ENCODE peak calls at places on chromosomes 2 and 18, in six cellular contexts. H is H9, Q is breast epithelium, C is fibroblast of pulmonary artery, G is HFFc6, V is lung. Y is an unnamed sample.

GRCh38 chr2:112946086-112946485 is 31.7 kb upstream of the IL36G start:
- DNase-seq in H (no peak), Q (no peak), C (no peak), G (no peak), V (no peak), Y (no peak)

GRCh38 chr2:67561411-67561965 is 164.4 kb downstream of the ETAA1 start:
- DNase-seq in H (no peak), Q (no peak), C (peak), G (peak), V (no peak), Y (peak)

GRCh38 chr2:223008162-223008561 is 43.8 kb upstream of the KCNE4 start:
- DNase-seq in H (no peak), Q (no peak), C (no peak), G (peak), V (no peak), Y (no peak)

GRCh38 chr18:62379051-62379450 is 53.9 kb downstream of the TNFRSF11A start:
- DNase-seq in H (no peak), Q (no peak), C (no peak), G (no peak), V (no peak), Y (no peak)

GRCh38 chr2:216574046-216574445 is 59.2 kb upstream of the IGFBP2 start:
- DNase-seq in H (no peak), Q (no peak), C (no peak), G (no peak), V (no peak), Y (no peak)

GRCh38 chr2:28755411-28755810 is 3.8 kb downstream of the PPP1CB start:
- DNase-seq in H (no peak), Q (no peak), C (no peak), G (no peak), V (no peak), Y (no peak)

GRCh38 chr2:39679805-39680204 is 14.1 kb downstream of the TMEM178A start:
- DNase-seq in H (no peak), Q (no peak), C (no peak), G (no peak), V (peak), Y (no peak)

GRCh38 chr2:239295377-239296019 is 105.3 kb downstream of the HDAC4 start:
- DNase-seq in H (no peak), Q (no peak), C (no peak), G (no peak), V (no peak), Y (no peak)

GRCh38 chr2:107595749-107596148 is 230.9 kb upstream of the RGPD4 start:
- DNase-seq in H (no peak), Q (no peak), C (peak), G (peak), V (no peak), Y (no peak)

GRCh38 chr2:23146011-23146410 is 239.0 kb upstream of the KLHL29 start:
- DNase-seq in H (no peak), Q (no peak), C (no peak), G (no peak), V (no peak), Y (no peak)

GRCh38 chr18:6757966-6758365 is 28.4 kb downstream of the ARHGAP28 start:
- DNase-seq in H (no peak), Q (no peak), C (no peak), G (peak), V (no peak), Y (no peak)

GRCh38 chr2:236562434-236562833 is 7.2 kb upstream of the ACKR3 start:
- DNase-seq in H (no peak), Q (no peak), C (peak), G (no peak), V (no peak), Y (no peak)

GRCh38 chr2:68839260-68839833 is 31.9 kb downstream of the BMP10 start:
- DNase-seq in H (no peak), Q (no peak), C (peak), G (no peak), V (no peak), Y (no peak)

GRCh38 chr2:127651381-127651809 is 5.4 kb downstream of the GPR17 start:
- DNase-seq in H (no peak), Q (no peak), C (no peak), G (no peak), V (no peak), Y (no peak)

GRCh38 chr18:48541026-48541746 is 2.4 kb downstream of the CTIF start:
- DNase-seq in H (peak), Q (peak), C (peak), G (peak), V (peak), Y (peak)

GRCh38 chr2:210586381-210586780 is 30.0 kb downstream of the CPS1 start:
- DNase-seq in H (no peak), Q (no peak), C (peak), G (no peak), V (no peak), Y (no peak)

GRCh38 chr2:15363142-15363541 is 198.0 kb downstream of the NBAS start:
- DNase-seq in H (no peak), Q (no peak), C (peak), G (peak), V (no peak), Y (no peak)

GRCh38 chr18:79939096-79939495 is 12.4 kb downstream of the SLC66A2 start:
- DNase-seq in H (no peak), Q (peak), C (no peak), G (no peak), V (no peak), Y (no peak)

GRCh38 chr2:12107849-12108420 is 361.5 kb downstream of the LPIN1 start:
- DNase-seq in H (no peak), Q (no peak), C (peak), G (no peak), V (no peak), Y (no peak)

GRCh38 chr2:201139836-201140599 is 24.1 kb downstream of the CFLAR start:
- DNase-seq in H (peak), Q (no peak), C (no peak), G (no peak), V (no peak), Y (no peak)

GRCh38 chr2:17584689-17585088 is 44.2 kb downstream of the VSNL1 start:
- DNase-seq in H (no peak), Q (no peak), C (no peak), G (no peak), V (no peak), Y (no peak)

GRCh38 chr2:43074052-43074451 is 152.4 kb downstream of the ZFP36L2 start:
- DNase-seq in H (no peak), Q (no peak), C (no peak), G (no peak), V (no peak), Y (no peak)

GRCh38 chr2:129904532-129905446 is 74.7 kb upstream of the RAB6C start:
- DNase-seq in H (peak), Q (no peak), C (no peak), G (no peak), V (no peak), Y (no peak)

DNA sequence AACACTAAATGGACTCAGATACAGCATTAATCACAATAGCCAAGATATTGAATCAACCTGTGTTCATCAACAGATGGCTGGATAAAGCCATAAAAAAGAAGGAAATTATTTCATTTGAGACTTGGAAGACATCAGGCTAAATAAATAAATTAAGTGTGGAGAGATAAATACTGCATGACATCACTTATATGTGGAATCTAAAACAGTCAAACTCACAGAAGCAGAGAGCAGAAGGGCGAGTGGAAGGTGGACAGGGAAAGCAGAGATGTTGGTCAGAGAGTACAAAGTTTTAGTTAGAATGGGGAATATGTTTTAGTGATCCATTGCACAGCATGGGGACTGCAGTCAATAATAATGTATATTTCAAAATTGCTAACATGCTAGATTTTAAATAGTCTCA is 207.2 kb downstream of the VAPA start:
- DNase-seq in H (no peak), Q (no peak), C (no peak), G (no peak), V (no peak), Y (no peak)
- TF ChIP-seq CTCF in H (no peak), Q (no peak), C (no peak), G (no peak), V (no peak), Y (no peak)

DNA sequence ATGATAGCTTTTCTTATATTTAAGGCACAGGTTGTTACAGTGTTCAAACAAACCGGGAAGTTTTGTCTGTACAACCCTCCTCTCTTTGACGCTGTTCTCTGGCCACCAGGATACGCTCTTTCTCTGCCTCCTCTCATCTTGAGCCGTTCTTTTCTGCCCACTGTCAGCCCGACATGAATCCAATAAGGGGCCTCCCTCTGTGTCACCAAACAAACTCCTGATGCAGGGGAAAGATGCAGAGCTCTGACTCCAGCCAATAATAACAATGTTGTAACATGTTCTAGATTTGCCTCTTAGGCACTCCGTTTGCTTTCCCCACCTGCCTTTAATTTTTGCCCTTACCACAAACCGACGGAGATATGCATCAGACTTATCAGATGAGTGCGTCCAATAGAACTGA is 449.3 kb downstream of the SLC4A3 start:
- DNase-seq in H (no peak), Q (peak), C (peak), G (peak), V (no peak), Y (peak)
- TF ChIP-seq CTCF in H (peak), Q (no peak), C (peak), G (peak), V (no peak), Y (peak)

GRCh38 chr2:238106698-238107524 is 6.8 kb downstream of the ESPNL start:
- DNase-seq in H (peak), Q (no peak), C (no peak), G (no peak), V (no peak), Y (no peak)
- TF ChIP-seq CTCF in H (peak), Q (no peak), C (no peak), G (peak), V (no peak), Y (no peak)

DNA sequence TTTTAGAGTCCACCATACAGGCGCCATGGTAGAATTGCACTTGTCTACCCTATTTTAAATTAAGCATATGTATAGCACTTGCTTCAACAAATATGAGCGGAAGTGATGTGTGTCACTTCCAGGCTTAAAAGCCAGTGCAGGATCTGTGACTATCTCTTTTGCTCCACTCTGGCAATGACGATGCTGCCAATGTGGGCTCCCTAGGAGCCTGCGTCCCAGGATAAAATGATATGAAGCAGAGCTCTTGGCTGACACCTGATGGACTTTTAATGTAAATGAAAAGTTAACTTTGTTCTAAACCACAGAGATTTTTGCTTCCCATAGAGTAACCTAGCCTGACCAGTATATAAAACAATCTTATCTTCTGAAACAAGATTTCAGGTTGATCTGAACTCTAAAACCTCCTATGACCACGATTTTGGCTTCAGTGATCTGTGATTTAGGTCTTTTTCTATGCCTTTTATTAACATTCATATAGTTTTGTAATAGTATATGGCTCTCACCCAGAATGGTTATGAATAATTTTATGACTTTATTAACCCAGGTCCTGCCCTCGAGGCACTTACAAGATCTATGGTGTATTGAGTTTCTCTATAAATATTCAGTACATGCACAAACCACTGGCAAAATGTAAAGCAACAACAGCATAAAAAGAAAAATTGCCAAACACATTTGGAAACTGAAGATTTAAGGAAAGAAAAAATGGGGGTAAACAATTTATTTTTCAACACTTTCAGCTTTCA is 422.5 kb upstream of the PIK3C3 start:
- DNase-seq in H (no peak), Q (no peak), C (peak), G (no peak), V (no peak), Y (no peak)
- TF ChIP-seq CTCF in H (peak), Q (no peak), C (peak), G (peak), V (no peak), Y (no peak)

GRCh38 chr2:219111375-219112069 is 49.1 kb downstream of the NHEJ1 start:
- DNase-seq in H (no peak), Q (no peak), C (no peak), G (no peak), V (no peak), Y (no peak)
- TF ChIP-seq CTCF in H (no peak), Q (no peak), C (no peak), G (no peak), V (no peak), Y (no peak)

DNA sequence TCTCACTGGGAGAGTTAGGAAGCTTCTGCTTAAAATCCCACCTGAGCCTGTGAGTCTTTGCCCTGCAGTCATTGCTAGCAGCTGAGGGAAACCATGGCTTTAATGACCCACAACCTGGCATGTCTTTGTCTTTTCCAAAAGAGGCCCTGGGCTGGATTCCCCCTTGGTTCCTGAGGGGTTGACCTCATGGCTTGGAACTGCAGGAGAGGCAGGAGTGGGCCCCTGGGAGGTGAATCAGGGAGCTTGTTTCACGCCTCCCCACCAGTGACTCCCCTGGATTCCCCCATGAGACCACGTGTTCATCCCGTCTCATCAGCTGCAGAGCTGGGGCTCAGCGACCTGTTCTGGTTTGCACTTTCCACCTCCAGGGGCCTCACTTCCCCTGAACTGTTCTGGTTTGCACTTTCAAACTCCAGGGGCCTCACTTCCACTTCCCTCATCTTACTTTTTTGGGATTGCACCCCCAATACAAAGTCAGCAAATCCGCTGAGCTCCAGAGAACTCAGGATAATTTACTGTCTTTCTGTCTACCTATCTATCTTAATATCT is 58.5 kb upstream of the TMEM18 start:
- DNase-seq in H (no peak), Q (no peak), C (no peak), G (no peak), V (no peak), Y (no peak)
- TF ChIP-seq CTCF in H (peak), Q (no peak), C (no peak), G (no peak), V (no peak), Y (no peak)

DNA sequence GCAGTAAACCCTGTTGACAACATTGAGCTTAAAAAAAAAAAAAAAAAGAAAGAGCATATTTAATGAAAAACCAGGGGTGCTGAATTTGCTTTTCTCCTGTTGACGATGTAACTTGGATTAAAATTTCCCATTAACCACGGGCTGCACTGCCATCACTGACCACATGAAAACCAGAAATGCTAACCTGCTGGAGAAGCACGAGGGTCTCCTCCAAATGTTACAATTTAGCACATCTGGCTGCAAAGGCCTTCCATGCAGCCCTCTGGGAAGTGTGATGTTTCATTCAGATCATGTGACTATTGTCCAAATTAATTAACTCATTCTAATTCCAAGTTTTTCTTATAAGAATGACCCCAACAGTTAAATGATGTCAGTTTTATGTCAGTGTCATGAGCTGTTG is 26.9 kb upstream of the SERPINB12 start:
- DNase-seq in H (no peak), Q (no peak), C (no peak), G (no peak), V (no peak), Y (no peak)
- TF ChIP-seq CTCF in H (no peak), Q (no peak), C (peak), G (peak), V (no peak), Y (no peak)

GRCh38 chr2:99512081-99512480 is 22.3 kb upstream of the REV1 start:
- DNase-seq in H (no peak), Q (no peak), C (no peak), G (no peak), V (no peak), Y (no peak)
- TF ChIP-seq CTCF in H (no peak), Q (no peak), C (no peak), G (no peak), V (no peak), Y (no peak)

GRCh38 chr18:35852786-35853185 is 119.7 kb upstream of the RMP24 start:
- DNase-seq in H (no peak), Q (no peak), C (no peak), G (no peak), V (no peak), Y (no peak)

GRCh38 chr18:35854095-35854494 is 118.4 kb upstream of the RMP24 start:
- DNase-seq in H (no peak), Q (no peak), C (no peak), G (no peak), V (no peak), Y (no peak)

GRCh38 chr18:35856178-35856577 is 116.3 kb upstream of the RMP24 start:
- DNase-seq in H (no peak), Q (no peak), C (no peak), G (no peak), V (peak), Y (no peak)

GRCh38 chr18:35851286-35851967 is 121.1 kb upstream of the RMP24 start:
- DNase-seq in H (peak), Q (no peak), C (no peak), G (no peak), V (peak), Y (no peak)
- TF ChIP-seq CTCF in H (no peak), Q (no peak), C (no peak), G (no peak), V (no peak), Y (no peak)

DNA sequence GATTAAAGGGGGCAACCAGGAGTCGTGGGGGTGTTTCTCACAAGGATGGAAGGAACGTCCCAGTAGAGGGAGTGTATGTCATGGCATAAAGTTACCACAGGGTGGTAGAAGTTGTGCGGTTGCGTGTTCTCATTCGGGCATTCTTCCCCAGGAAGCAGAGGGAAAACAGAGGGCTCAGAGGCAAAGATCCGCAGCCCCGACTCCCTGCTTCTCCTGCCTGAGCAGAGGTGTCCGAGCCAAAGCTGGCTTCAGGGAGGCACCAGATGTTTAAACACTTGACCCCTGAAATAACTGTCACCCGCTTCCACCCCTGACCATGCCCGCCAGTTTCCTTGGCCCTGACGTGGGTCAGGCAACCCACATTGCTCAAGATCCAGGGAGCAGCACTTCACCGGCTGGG is 83.7 kb downstream of the EN1 start:
- DNase-seq in H (peak), Q (no peak), C (peak), G (no peak), V (no peak), Y (no peak)
- TF ChIP-seq CTCF in H (peak), Q (no peak), C (peak), G (peak), V (no peak), Y (no peak)